ENCODE peak calls at places on chromosomes 7 and 10, in four cellular contexts. T is psoas muscle, H is hepatocyte, F is heart left ventricle. G is an unnamed sample.

GRCh38 chr10:91551856-91552255 is 81.0 kb downstream of the PPP1R3C start:
- DNase-seq in T (no peak), H (peak; percentile 69), F (no peak), G (no peak)

GRCh38 chr7:75572396-75572795 is 80.3 kb downstream of the SPDYE5 start:
- DNase-seq in T (no peak), H (no peak), F (no peak), G (no peak)

GRCh38 chr10:111093741-111094380 is 17.0 kb downstream of the ADRA2A start:
- DNase-seq in T (no peak), H (no peak), F (no peak), G (no peak)

GRCh38 chr10:88424881-88425280 is 158.2 kb downstream of the RNLS start:
- DNase-seq in T (no peak), H (no peak), F (no peak), G (no peak)

GRCh38 chr10:10680496-10680895 is 337.2 kb upstream of the CELF2 start:
- DNase-seq in T (no peak), H (peak; percentile 26), F (no peak), G (no peak)

GRCh38 chr10:37748170-37748569 is 109.2 kb downstream of the ZNF248 start:
- DNase-seq in T (no peak), H (no peak), F (no peak), G (no peak)

GRCh38 chr10:46550795-46551700 is 5.4 kb downstream of the GPRIN2 start:
- DNase-seq in T (peak; percentile 35), H (no peak), F (peak; percentile 54), G (peak; percentile 8)

GRCh38 chr10:112375721-112376577 is 2.0 kb downstream of the ACSL5 start:
- DNase-seq in T (peak; percentile 77), H (no peak), F (peak; percentile 73), G (no peak)

GRCh38 chr7:17131060-17131345 is 167.4 kb upstream of the AHR start:
- DNase-seq in T (no peak), H (no peak), F (no peak), G (no peak)

GRCh38 chr7:92276486-92276885 is 30.7 kb downstream of the ANKIB1 start:
- DNase-seq in T (no peak), H (no peak), F (no peak), G (no peak)

GRCh38 chr7:142670504-142670903 is 78.8 kb upstream of the PRSS1 start:
- DNase-seq in T (no peak), H (no peak), F (no peak), G (no peak)

GRCh38 chr7:94028768-94029167 is 24.6 kb upstream of the BET1 start:
- DNase-seq in T (no peak), H (no peak), F (no peak), G (no peak)

GRCh38 chr7:83677180-83677866 is 28.4 kb upstream of the SEMA3E start:
- DNase-seq in T (no peak), H (peak; percentile 74), F (no peak), G (no peak)

GRCh38 chr7:39633563-39634550 is 10.5 kb downstream of the RALA start:
- DNase-seq in T (no peak), H (no peak), F (no peak), G (no peak)

GRCh38 chr10:115093286-115093775 is at the start of gene ATRNL1:
- DNase-seq in T (peak; percentile 51), H (peak; percentile 76), F (peak; percentile 61), G (no peak)

GRCh38 chr7:64300641-64301405 is 12.9 kb upstream of the ZNF736 start:
- DNase-seq in T (no peak), H (no peak), F (no peak), G (no peak)

GRCh38 chr10:121159670-121160069 is 308.5 kb downstream of the WDR11 start:
- DNase-seq in T (no peak), H (no peak), F (no peak), G (no peak)

GRCh38 chr10:43043773-43044394 is 33.0 kb upstream of the RET start:
- DNase-seq in T (no peak), H (no peak), F (no peak), G (peak; percentile 4)

DNA sequence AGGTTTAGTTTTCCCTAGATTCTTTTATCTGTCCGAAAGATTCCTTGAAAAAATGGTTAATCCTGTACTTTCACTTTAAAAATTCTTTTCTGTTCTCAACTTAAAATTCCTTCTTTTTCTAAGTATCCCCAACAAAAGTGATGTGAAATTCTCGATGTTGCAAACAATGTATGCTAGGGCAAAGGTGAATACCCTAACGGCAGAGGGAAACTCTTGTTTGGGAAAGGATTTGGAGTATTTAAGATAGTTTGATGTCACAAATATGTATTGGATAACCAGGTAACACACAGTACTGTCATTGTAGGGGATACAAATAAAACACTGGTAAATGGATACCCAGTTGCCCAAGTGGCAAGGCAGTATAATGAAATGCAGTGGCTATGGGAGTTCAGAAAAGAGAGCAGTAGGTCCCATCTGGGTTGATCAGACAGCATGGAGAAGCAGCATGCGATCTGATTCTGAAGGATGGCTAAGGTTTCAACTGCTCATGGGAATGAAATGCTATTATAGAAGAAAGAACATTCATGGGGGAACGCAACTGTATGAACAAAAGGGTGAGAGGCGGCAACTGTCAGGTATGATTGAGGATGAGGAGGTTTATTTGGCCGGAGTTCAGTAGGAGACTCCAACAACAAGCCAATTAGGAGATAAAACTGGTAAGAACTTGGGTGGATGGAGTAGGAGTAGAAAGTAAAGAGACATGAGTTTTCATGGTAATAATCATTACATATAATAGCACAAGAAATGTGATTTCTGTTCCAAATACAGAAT is 3.2 kb upstream of the EPC1 start:
- DNase-seq in T (no peak), H (no peak), F (no peak), G (no peak)
- H3K4me1 ChIP-seq in T (peaks cover 36% of the 10 kb centered on the region), H (peaks cover 18% of the 10 kb centered on the region), F (peaks cover 32% of the 10 kb centered on the region), G (peaks cover 36% of the 10 kb centered on the region)

GRCh38 chr10:129626801-129627434 is 159.9 kb downstream of the MGMT start:
- DNase-seq in T (no peak), H (no peak), F (no peak), G (no peak)
- H3K4me3 ChIP-seq in T (no peak overlapping the region), H (no peak overlapping the region), F (no peak overlapping the region), G (no peak overlapping the region)

DNA sequence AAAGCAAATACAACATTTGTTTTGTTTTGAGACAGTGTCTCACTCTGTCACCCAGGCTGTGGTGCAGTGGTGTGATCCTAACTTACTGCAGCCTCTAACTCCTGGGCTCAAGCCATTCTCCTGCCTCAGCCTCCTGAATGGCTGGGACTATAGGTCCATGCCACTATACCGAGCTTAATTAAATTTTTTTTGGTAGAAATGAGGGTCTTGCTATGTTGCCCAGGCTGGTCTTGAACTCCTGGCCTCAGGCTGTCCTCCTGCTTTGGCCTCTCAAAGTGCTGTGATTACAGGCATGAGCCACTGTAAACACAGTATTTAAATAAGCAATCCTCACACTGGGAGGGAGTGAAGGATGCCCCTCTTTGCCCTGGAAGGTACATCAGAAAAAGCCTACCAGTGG is 4.0 kb upstream of the CAMK2G start:
- DNase-seq in T (peak; percentile 11), H (no peak), F (no peak), G (no peak)
- TF ChIP-seq CTCF in T (no peak), H (no peak), F (no peak), G (no peak)

GRCh38 chr10:3761111-3761686 is 23.8 kb downstream of the KLF6 start:
- DNase-seq in T (no peak), H (peak; percentile 35), F (no peak), G (no peak)
- H3K4me1 ChIP-seq in T (no peaks in the 10 kb centered on the region), H (peaks cover 4% of the 10 kb centered on the region), F (peaks cover 3% of the 10 kb centered on the region), G (no peaks in the 10 kb centered on the region)

GRCh38 chr10:35378547-35379210 is 42.4 kb downstream of the CCNY start:
- DNase-seq in T (no peak), H (no peak), F (no peak), G (no peak)

GRCh38 chr10:35375091-35375765 is 38.9 kb downstream of the CCNY start:
- DNase-seq in T (no peak), H (no peak), F (no peak), G (no peak)

GRCh38 chr10:35377050-35377723 is 40.9 kb downstream of the CCNY start:
- DNase-seq in T (no peak), H (no peak), F (no peak), G (no peak)

GRCh38 chr10:35382096-35382495 is 45.8 kb downstream of the CCNY start:
- DNase-seq in T (no peak), H (no peak), F (no peak), G (no peak)

DNA sequence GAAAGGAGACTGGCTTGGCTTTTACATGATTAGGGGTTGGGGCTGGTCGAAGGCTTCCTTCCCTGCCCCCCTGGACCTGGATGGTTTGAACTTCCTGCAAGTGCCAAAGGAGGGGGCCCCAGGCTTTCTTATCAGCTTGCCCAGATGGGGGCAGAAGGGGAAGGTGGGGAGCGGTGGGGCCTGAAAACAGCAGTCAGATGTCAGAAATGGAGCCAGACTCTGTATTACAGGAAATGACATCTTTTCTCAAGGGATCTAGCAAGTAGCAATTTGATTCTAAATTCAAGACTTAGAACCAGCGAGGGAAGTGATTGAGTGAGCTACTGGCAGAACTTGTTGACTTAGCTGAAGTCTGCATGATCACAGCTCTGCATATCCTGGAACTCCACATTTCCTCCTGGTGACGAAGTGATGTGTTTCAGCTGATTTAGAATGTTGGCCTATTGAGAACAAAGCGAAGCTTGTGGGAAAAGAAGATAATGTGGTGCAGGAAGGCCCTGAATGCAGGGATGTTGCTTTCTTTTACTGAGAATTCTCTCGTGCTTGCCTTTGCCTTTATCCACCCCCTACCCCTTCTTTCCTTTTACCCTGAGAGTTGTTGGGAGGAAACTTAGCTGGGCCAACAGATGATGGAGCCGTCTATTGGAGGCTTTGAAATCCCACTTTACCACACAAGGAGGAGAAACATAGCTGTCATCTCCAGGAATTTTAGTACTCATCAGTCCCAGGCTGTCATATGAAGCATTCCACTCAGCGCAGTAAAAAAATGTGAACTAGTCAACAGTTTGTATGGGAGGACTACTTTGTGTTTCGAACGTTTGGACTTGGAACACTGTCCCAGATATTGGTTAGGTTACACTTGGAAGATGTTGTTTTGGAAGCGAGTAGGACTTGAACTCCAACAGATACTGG is 43.2 kb downstream of the CCNY start:
- DNase-seq in T (peak; percentile 67), H (peak; percentile 34), F (no peak), G (peak; percentile 31)
- H3K4me3 ChIP-seq in T (no peak overlapping the region), H (no peak overlapping the region), F (no peak overlapping the region), G (peak overlapping the region; percentile 6)

GRCh38 chr10:29007748-29008610 is 280.9 kb upstream of the LYZL1 start:
- DNase-seq in T (no peak), H (peak; percentile 58), F (no peak), G (no peak)
- TF ChIP-seq CTCF in T (no peak), H (no peak), F (no peak), G (no peak)

GRCh38 chr7:47572939-47573757 is 8.8 kb downstream of the TNS3 start:
- DNase-seq in T (no peak), H (no peak), F (no peak), G (no peak)
- H3K4me1 ChIP-seq in T (peaks cover 40% of the 10 kb centered on the region), H (peaks cover 80% of the 10 kb centered on the region), F (peaks cover 66% of the 10 kb centered on the region), G (peaks cover 34% of the 10 kb centered on the region)